ENCODE peak calls at places on chromosomes 2 and 18, in four cellular contexts. One of them, this sample, is unnamed.

GRCh38 chr2:239055756-239056493 is 208.0 kb downstream of the TWIST2 start:
- DNase-seq in right atrium auricular region: no peak
- DNase-seq in activated T-cell treated with anti-CD3 and anti-CD28 coated beads, Interleukin-2, amount 50 U/mL, for 48 hours: no peak
- DNase-seq in frontal cortex: no peak
- DNase-seq in this sample: no peak

GRCh38 chr2:13819896-13820295 is 812.6 kb upstream of the LRATD1 start:
- DNase-seq in activated T-cell treated with anti-CD3 and anti-CD28 coated beads, Interleukin-2, amount 50 U/mL, for 48 hours: no peak
- DNase-seq in right atrium auricular region: no peak
- DNase-seq in frontal cortex: no peak
- DNase-seq in this sample: no peak

GRCh38 chr2:235494716-235495372 is 1.0 kb downstream of the AGAP1 start:
- DNase-seq in right atrium auricular region: no peak
- DNase-seq in activated T-cell treated with anti-CD3 and anti-CD28 coated beads, Interleukin-2, amount 50 U/mL, for 48 hours: peak; percentile 37
- DNase-seq in frontal cortex: peak; percentile 44
- DNase-seq in this sample: peak; percentile 4

GRCh38 chr2:204260162-204260877 is 285.0 kb upstream of the PARD3B start:
- DNase-seq in right atrium auricular region: peak; percentile 76
- DNase-seq in frontal cortex: peak; percentile 41
- DNase-seq in activated T-cell treated with anti-CD3 and anti-CD28 coated beads, Interleukin-2, amount 50 U/mL, for 48 hours: peak; percentile 48
- DNase-seq in this sample: peak; percentile 40

GRCh38 chr2:67716895-67717294 is 319.8 kb downstream of the ETAA1 start:
- DNase-seq in right atrium auricular region: no peak
- DNase-seq in activated T-cell treated with anti-CD3 and anti-CD28 coated beads, Interleukin-2, amount 50 U/mL, for 48 hours: no peak
- DNase-seq in frontal cortex: no peak
- DNase-seq in this sample: no peak

GRCh38 chr2:141947715-141948114 is 183.1 kb downstream of the LRP1B start:
- DNase-seq in frontal cortex: no peak
- DNase-seq in activated T-cell treated with anti-CD3 and anti-CD28 coated beads, Interleukin-2, amount 50 U/mL, for 48 hours: no peak
- DNase-seq in right atrium auricular region: no peak
- DNase-seq in this sample: no peak

GRCh38 chr2:183542593-183542992 is 418.4 kb downstream of the NUP35 start:
- DNase-seq in activated T-cell treated with anti-CD3 and anti-CD28 coated beads, Interleukin-2, amount 50 U/mL, for 48 hours: no peak
- DNase-seq in frontal cortex: no peak
- DNase-seq in right atrium auricular region: no peak
- DNase-seq in this sample: no peak

GRCh38 chr2:181785677-181786344 is 105.5 kb upstream of the NEUROD1 start:
- DNase-seq in frontal cortex: no peak
- DNase-seq in activated T-cell treated with anti-CD3 and anti-CD28 coated beads, Interleukin-2, amount 50 U/mL, for 48 hours: no peak
- DNase-seq in right atrium auricular region: no peak
- DNase-seq in this sample: no peak

GRCh38 chr18:46814394-46814793 is 57.5 kb upstream of the ST8SIA5 start:
- DNase-seq in right atrium auricular region: no peak
- DNase-seq in activated T-cell treated with anti-CD3 and anti-CD28 coated beads, Interleukin-2, amount 50 U/mL, for 48 hours: no peak
- DNase-seq in frontal cortex: no peak
- DNase-seq in this sample: no peak

GRCh38 chr18:60446821-60447220 is 74.2 kb upstream of the MC4R start:
- DNase-seq in frontal cortex: no peak
- DNase-seq in activated T-cell treated with anti-CD3 and anti-CD28 coated beads, Interleukin-2, amount 50 U/mL, for 48 hours: no peak
- DNase-seq in right atrium auricular region: no peak
- DNase-seq in this sample: no peak

GRCh38 chr2:120905824-120906571 is 170.3 kb downstream of the GLI2 start:
- DNase-seq in frontal cortex: no peak
- DNase-seq in activated T-cell treated with anti-CD3 and anti-CD28 coated beads, Interleukin-2, amount 50 U/mL, for 48 hours: no peak
- DNase-seq in right atrium auricular region: no peak
- DNase-seq in this sample: no peak

GRCh38 chr2:61978522-61978921 is 73.0 kb downstream of the COMMD1 start:
- DNase-seq in activated T-cell treated with anti-CD3 and anti-CD28 coated beads, Interleukin-2, amount 50 U/mL, for 48 hours: no peak
- DNase-seq in frontal cortex: peak; percentile 10
- DNase-seq in right atrium auricular region: no peak
- DNase-seq in this sample: no peak

GRCh38 chr2:168075446-168075845 is 171.9 kb downstream of the STK39 start:
- DNase-seq in right atrium auricular region: no peak
- DNase-seq in activated T-cell treated with anti-CD3 and anti-CD28 coated beads, Interleukin-2, amount 50 U/mL, for 48 hours: no peak
- DNase-seq in frontal cortex: no peak
- DNase-seq in this sample: no peak

GRCh38 chr2:99340669-99341236 is 3.6 kb downstream of the EIF5B start:
- DNase-seq in frontal cortex: no peak
- DNase-seq in right atrium auricular region: no peak
- DNase-seq in activated T-cell treated with anti-CD3 and anti-CD28 coated beads, Interleukin-2, amount 50 U/mL, for 48 hours: no peak
- DNase-seq in this sample: no peak

GRCh38 chr2:161104054-161104553 is 56.1 kb upstream of the TANK start:
- DNase-seq in frontal cortex: no peak
- DNase-seq in activated T-cell treated with anti-CD3 and anti-CD28 coated beads, Interleukin-2, amount 50 U/mL, for 48 hours: peak; percentile 22
- DNase-seq in right atrium auricular region: no peak
- DNase-seq in this sample: no peak

GRCh38 chr2:183028108-183028507 is 10.1 kb downstream of the NCKAP1 start:
- DNase-seq in activated T-cell treated with anti-CD3 and anti-CD28 coated beads, Interleukin-2, amount 50 U/mL, for 48 hours: no peak
- DNase-seq in right atrium auricular region: no peak
- DNase-seq in frontal cortex: no peak
- DNase-seq in this sample: no peak

GRCh38 chr2:166375205-166375735 is 474 bp downstream of the SCN9A start:
- DNase-seq in right atrium auricular region: no peak
- DNase-seq in activated T-cell treated with anti-CD3 and anti-CD28 coated beads, Interleukin-2, amount 50 U/mL, for 48 hours: no peak
- DNase-seq in frontal cortex: no peak
- DNase-seq in this sample: no peak

GRCh38 chr2:211928186-211928585 is 610.4 kb downstream of the ERBB4 start:
- DNase-seq in frontal cortex: no peak
- DNase-seq in right atrium auricular region: no peak
- DNase-seq in activated T-cell treated with anti-CD3 and anti-CD28 coated beads, Interleukin-2, amount 50 U/mL, for 48 hours: no peak
- DNase-seq in this sample: no peak

GRCh38 chr2:158043181-158043948 is 58.3 kb upstream of the UPP2 start:
- DNase-seq in activated T-cell treated with anti-CD3 and anti-CD28 coated beads, Interleukin-2, amount 50 U/mL, for 48 hours: no peak
- DNase-seq in right atrium auricular region: no peak
- DNase-seq in frontal cortex: no peak
- DNase-seq in this sample: no peak

GRCh38 chr2:240250985-240251847 is 110.8 kb upstream of the OTOS start:
- DNase-seq in activated T-cell treated with anti-CD3 and anti-CD28 coated beads, Interleukin-2, amount 50 U/mL, for 48 hours: no peak
- DNase-seq in frontal cortex: peak; percentile 79
- DNase-seq in right atrium auricular region: peak; percentile 96
- DNase-seq in this sample: no peak

GRCh38 chr2:64958556-64958955 is 30.6 kb upstream of the SLC1A4 start:
- DNase-seq in right atrium auricular region: no peak
- DNase-seq in activated T-cell treated with anti-CD3 and anti-CD28 coated beads, Interleukin-2, amount 50 U/mL, for 48 hours: no peak
- DNase-seq in frontal cortex: no peak
- DNase-seq in this sample: no peak

GRCh38 chr2:213885485-213885884 is 525.4 kb upstream of the VWC2L start:
- DNase-seq in right atrium auricular region: no peak
- DNase-seq in frontal cortex: no peak
- DNase-seq in activated T-cell treated with anti-CD3 and anti-CD28 coated beads, Interleukin-2, amount 50 U/mL, for 48 hours: no peak
- DNase-seq in this sample: no peak

GRCh38 chr18:75462178-75462832 is 34.8 kb upstream of the SMIM21 start:
- DNase-seq in activated T-cell treated with anti-CD3 and anti-CD28 coated beads, Interleukin-2, amount 50 U/mL, for 48 hours: no peak
- DNase-seq in frontal cortex: no peak
- DNase-seq in right atrium auricular region: no peak
- DNase-seq in this sample: no peak

GRCh38 chr2:73986085-73986680 is 1.5 kb downstream of the TET3 start:
- DNase-seq in frontal cortex: no peak
- DNase-seq in activated T-cell treated with anti-CD3 and anti-CD28 coated beads, Interleukin-2, amount 50 U/mL, for 48 hours: peak; percentile 69
- DNase-seq in right atrium auricular region: no peak
- DNase-seq in this sample: peak; percentile 44

GRCh38 chr2:110997646-110998045 is 123.1 kb upstream of the BCL2L11 start:
- DNase-seq in right atrium auricular region: no peak
- DNase-seq in frontal cortex: no peak
- DNase-seq in activated T-cell treated with anti-CD3 and anti-CD28 coated beads, Interleukin-2, amount 50 U/mL, for 48 hours: no peak
- DNase-seq in this sample: no peak

GRCh38 chr18:35415511-35416427 is 38.6 kb upstream of the ZNF396 start:
- DNase-seq in activated T-cell treated with anti-CD3 and anti-CD28 coated beads, Interleukin-2, amount 50 U/mL, for 48 hours: no peak
- DNase-seq in right atrium auricular region: no peak
- DNase-seq in frontal cortex: no peak
- DNase-seq in this sample: no peak

GRCh38 chr2:136253288-136254004 is 135.5 kb upstream of the CXCR4 start:
- DNase-seq in right atrium auricular region: no peak
- DNase-seq in frontal cortex: no peak
- DNase-seq in activated T-cell treated with anti-CD3 and anti-CD28 coated beads, Interleukin-2, amount 50 U/mL, for 48 hours: no peak
- DNase-seq in this sample: no peak

GRCh38 chr18:446941-447560 is 53.5 kb downstream of the COLEC12 start:
- DNase-seq in right atrium auricular region: no peak
- DNase-seq in activated T-cell treated with anti-CD3 and anti-CD28 coated beads, Interleukin-2, amount 50 U/mL, for 48 hours: no peak
- DNase-seq in frontal cortex: no peak
- DNase-seq in this sample: no peak

GRCh38 chr18:76643199-76643598 is 148.2 kb upstream of the ZNF516 start:
- DNase-seq in right atrium auricular region: no peak
- DNase-seq in activated T-cell treated with anti-CD3 and anti-CD28 coated beads, Interleukin-2, amount 50 U/mL, for 48 hours: no peak
- DNase-seq in frontal cortex: no peak
- DNase-seq in this sample: no peak

GRCh38 chr2:150459281-150459680 is 28.2 kb downstream of the RND3 start:
- DNase-seq in right atrium auricular region: no peak
- DNase-seq in activated T-cell treated with anti-CD3 and anti-CD28 coated beads, Interleukin-2, amount 50 U/mL, for 48 hours: no peak
- DNase-seq in frontal cortex: no peak
- DNase-seq in this sample: no peak

GRCh38 chr18:78623142-78623541 is 356.5 kb upstream of the SALL3 start:
- DNase-seq in frontal cortex: no peak
- DNase-seq in activated T-cell treated with anti-CD3 and anti-CD28 coated beads, Interleukin-2, amount 50 U/mL, for 48 hours: no peak
- DNase-seq in right atrium auricular region: no peak
- DNase-seq in this sample: no peak

GRCh38 chr2:124025896-124026295 is 809 bp downstream of the CNTNAP5 start:
- DNase-seq in frontal cortex: no peak
- DNase-seq in activated T-cell treated with anti-CD3 and anti-CD28 coated beads, Interleukin-2, amount 50 U/mL, for 48 hours: no peak
- DNase-seq in right atrium auricular region: no peak
- DNase-seq in this sample: no peak

GRCh38 chr2:225495706-225496105 is 96.2 kb downstream of the NYAP2 start:
- DNase-seq in right atrium auricular region: no peak
- DNase-seq in frontal cortex: no peak
- DNase-seq in activated T-cell treated with anti-CD3 and anti-CD28 coated beads, Interleukin-2, amount 50 U/mL, for 48 hours: no peak
- DNase-seq in this sample: no peak

GRCh38 chr18:13232060-13232917 is 13.7 kb downstream of the LDLRAD4 start:
- DNase-seq in activated T-cell treated with anti-CD3 and anti-CD28 coated beads, Interleukin-2, amount 50 U/mL, for 48 hours: peak; percentile 13
- DNase-seq in right atrium auricular region: peak; percentile 73
- DNase-seq in frontal cortex: no peak
- DNase-seq in this sample: no peak

This sample was measured in stimulated activated CD4-positive, alpha-beta T cell treated with anti-CD3 and anti-CD28 coated beads, Interleukin-4, amount 100 ng/mL, for 1 hour.